ENCODE peak calls at places on chromosomes 5 and 9, in eight cellular contexts. M is cardiac muscle cell, A is lower lobe of right lung, L is H9, U is heart right ventricle, S is mammary epithelial cell, W is IMR-90, R is A549. F is an unnamed sample. For H3K4me1, the result is how much of the 10 kb centered on the place peaks cover.

GRCh38 chr9:131862261-131862660 is 122.4 kb upstream of the RAPGEF1 start:
- DNase-seq in M (no peak), A (no peak), L (no peak), U (no peak), S (no peak), W (no peak), R (no peak), F (no peak)

GRCh38 chr5:152811985-152812384 is 406.9 kb upstream of the NMUR2 start:
- DNase-seq in M (no peak), A (no peak), L (peak), U (no peak), S (peak), W (no peak), R (no peak), F (peak)

GRCh38 chr9:108041551-108041950 is 552.0 kb upstream of the KLF4 start:
- DNase-seq in M (peak), A (no peak), L (no peak), U (no peak), S (peak), W (peak), R (peak), F (no peak)

GRCh38 chr9:127884427-127884911 is 7.0 kb upstream of the AK1 start:
- DNase-seq in M (no peak), A (peak), L (no peak), U (no peak), S (no peak), W (no peak), R (no peak), F (peak)

GRCh38 chr5:90161399-90161798 is 248.2 kb downstream of the CETN3 start:
- DNase-seq in M (peak), A (peak), L (peak), U (peak), S (no peak), W (no peak), R (no peak), F (peak)

GRCh38 chr5:91311697-91312501 is 71.2 kb downstream of the ARRDC3 start:
- DNase-seq in M (peak), A (peak), L (no peak), U (peak), S (peak), W (peak), R (peak), F (no peak)

GRCh38 chr5:123807177-123807900 is 295.4 kb downstream of the CSNK1G3 start:
- DNase-seq in M (no peak), A (no peak), L (no peak), U (no peak), S (no peak), W (no peak), R (no peak), F (no peak)

GRCh38 chr5:145750194-145750593 is 84.9 kb downstream of the PRELID2 start:
- DNase-seq in M (peak), A (no peak), L (no peak), U (no peak), S (no peak), W (no peak), R (no peak), F (no peak)

GRCh38 chr9:127035948-127036347 is 86.5 kb downstream of the ANGPTL2 start:
- DNase-seq in M (peak), A (no peak), L (no peak), U (peak), S (no peak), W (no peak), R (no peak), F (peak)

GRCh38 chr5:98308960-98309359 is 464.5 kb upstream of the RGMB start:
- DNase-seq in M (peak), A (no peak), L (no peak), U (no peak), S (peak), W (peak), R (no peak), F (no peak)

GRCh38 chr5:173451031-173451430 is 122.8 kb upstream of the STC2 start:
- DNase-seq in M (peak), A (no peak), L (peak), U (no peak), S (no peak), W (peak), R (peak), F (peak)

GRCh38 chr5:178326054-178326715 is 93.6 kb upstream of the PHYKPL start:
- DNase-seq in M (peak), A (peak), L (no peak), U (peak), S (no peak), W (no peak), R (no peak), F (no peak)

GRCh38 chr5:7927466-7928375 is 58.8 kb downstream of the MTRR start:
- DNase-seq in M (peak), A (no peak), L (peak), U (peak), S (peak), W (peak), R (peak), F (peak)

GRCh38 chr5:35345222-35345621 is 114.9 kb upstream of the PRLR start:
- DNase-seq in M (peak), A (no peak), L (no peak), U (no peak), S (no peak), W (no peak), R (no peak), F (no peak)
- TF ChIP-seq CTCF in M (peak), A (no peak), L (peak), U (no peak), S (no peak), W (no peak), R (no peak), F (peak)

DNA sequence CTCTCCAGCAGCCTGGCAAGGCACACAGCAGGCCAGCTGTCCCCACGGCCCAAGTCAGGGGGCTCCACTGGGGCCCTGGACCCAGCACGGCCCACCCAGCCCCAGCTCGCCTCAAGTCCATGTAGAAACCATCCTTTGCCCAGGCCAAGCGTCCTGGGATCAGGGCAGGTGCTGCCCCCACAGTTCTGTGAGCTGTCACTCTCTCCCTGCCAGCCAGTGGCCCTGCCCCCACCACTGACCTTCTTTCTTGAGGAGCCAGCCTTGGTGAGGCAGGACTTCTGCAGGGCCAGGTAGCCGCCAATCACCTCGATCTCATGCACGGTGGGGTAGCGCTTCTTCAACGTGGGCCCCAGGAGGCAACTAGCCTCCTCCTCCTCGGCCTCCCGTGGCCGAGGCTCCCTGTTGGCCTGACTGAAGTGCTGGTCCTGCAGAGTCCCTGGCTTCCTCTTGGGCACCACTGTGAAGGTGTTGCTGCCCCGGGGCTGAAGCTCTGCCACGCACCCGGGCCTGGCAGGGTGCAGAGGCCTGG is 1.7 kb downstream of the TPRN start:
- DNase-seq in M (no peak), A (no peak), L (no peak), U (no peak), S (no peak), W (no peak), R (no peak), F (no peak)
- H3K27ac ChIP-seq in M (no peak), A (peak), L (no peak), U (no peak), S (no peak), W (no peak), R (no peak), F (no peak)

DNA sequence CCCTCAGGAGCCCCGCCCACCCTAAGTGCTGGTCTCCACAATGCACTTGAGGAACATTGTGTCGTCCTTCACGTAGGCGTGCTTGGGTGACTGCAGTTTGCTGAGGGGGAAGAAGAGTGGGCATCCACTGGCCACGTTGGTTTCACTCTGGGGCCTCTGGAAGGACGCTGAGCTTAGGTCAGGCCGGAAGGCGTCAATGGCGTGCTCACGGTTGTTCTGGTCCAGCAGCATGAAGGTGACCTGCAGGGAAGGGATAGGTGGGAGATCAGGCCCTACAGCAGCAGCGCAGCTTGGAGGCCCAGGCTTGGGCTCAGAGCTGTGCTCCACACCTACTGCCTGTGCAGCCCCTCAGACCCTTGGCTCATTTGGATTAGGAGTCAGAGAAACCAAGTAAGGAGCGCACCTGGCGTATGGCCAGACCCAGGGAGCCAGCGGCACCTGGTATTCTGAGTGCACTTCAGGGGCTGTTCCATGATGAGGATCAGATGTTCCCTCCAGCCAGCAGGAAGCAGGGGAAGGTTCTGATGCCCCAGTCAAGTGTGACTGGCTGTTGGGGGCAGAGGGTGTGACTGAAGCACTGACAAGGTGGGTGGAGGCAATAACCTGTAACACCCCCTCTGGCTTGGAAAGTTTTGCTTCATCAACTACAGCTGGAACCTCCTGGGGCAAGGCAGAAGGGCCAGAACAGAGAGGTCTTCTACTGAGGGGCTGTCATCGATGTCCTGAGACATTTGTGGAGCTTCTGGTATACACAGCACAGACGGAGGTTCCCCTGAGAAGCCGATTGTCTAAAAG is 21.4 kb downstream of the TRAF1 start:
- DNase-seq in M (no peak), A (no peak), L (no peak), U (no peak), S (no peak), W (no peak), R (no peak), F (no peak)
- H3K4me1 ChIP-seq in M (under half), A (under half), L (under half), U (under half), S (under half), W (under half), R (under half), F (under half)

DNA sequence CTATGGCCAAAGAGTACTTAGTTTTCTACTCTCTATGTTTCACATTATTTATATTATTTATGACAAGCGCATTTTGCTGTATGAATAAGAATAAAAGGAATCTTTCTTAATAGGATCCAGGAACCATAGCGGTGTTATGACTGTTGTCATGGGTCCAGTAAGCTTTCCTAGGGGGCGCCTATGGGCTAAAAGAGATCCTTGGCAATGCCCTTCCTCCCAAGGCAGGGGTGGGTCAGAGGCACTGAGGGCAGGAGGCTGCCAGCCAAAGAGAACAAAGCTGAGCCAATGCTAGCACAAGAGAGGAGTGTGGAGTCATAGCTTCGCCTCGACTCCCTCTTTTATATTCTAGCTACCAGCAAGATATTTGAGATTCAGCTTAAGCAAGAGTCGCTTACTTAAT is 98.4 kb upstream of the GNAQ start:
- DNase-seq in M (peak), A (peak), L (peak), U (no peak), S (peak), W (no peak), R (peak), F (peak)
- TF ChIP-seq CTCF in M (peak), A (no peak), L (peak), U (no peak), S (peak), W (no peak), R (peak), F (peak)

GRCh38 chr9:89756891-89757537 is 152.2 kb downstream of the GADD45G start:
- DNase-seq in M (peak), A (no peak), L (no peak), U (peak), S (no peak), W (no peak), R (no peak), F (no peak)
- H3K27ac ChIP-seq in M (no peak), A (no peak), L (no peak), U (no peak), S (no peak), W (no peak), R (no peak), F (no peak)

GRCh38 chr9:91190062-91190461 is 171.7 kb downstream of the AUH start:
- DNase-seq in M (no peak), A (no peak), L (no peak), U (no peak), S (no peak), W (no peak), R (no peak), F (no peak)
- H3K4me1 ChIP-seq in M (under half), A (under half), L (under half), U (under half), S (under half), W (under half), R (under half), F (under half)

GRCh38 chr9:88816141-88816540 is 175.1 kb upstream of the S1PR3 start:
- DNase-seq in M (peak), A (no peak), L (no peak), U (no peak), S (no peak), W (peak), R (no peak), F (no peak)
- TF ChIP-seq CTCF in M (no peak), A (no peak), L (no peak), U (no peak), S (no peak), W (no peak), R (no peak), F (no peak)

GRCh38 chr9:34154052-34154451 is 24.8 kb upstream of the UBAP1 start:
- DNase-seq in M (no peak), A (no peak), L (no peak), U (no peak), S (no peak), W (no peak), R (no peak), F (no peak)
- H3K27ac ChIP-seq in M (no peak), A (no peak), L (no peak), U (no peak), S (no peak), W (no peak), R (no peak), F (no peak)

GRCh38 chr9:130687615-130688014 is 6.0 kb upstream of the EXOSC2 start:
- DNase-seq in M (no peak), A (no peak), L (no peak), U (no peak), S (no peak), W (no peak), R (no peak), F (no peak)

GRCh38 chr9:130692365-130692764 is 1.2 kb upstream of the EXOSC2 start:
- DNase-seq in M (no peak), A (no peak), L (peak), U (no peak), S (no peak), W (no peak), R (no peak), F (peak)

GRCh38 chr9:130689572-130689936 is 4.0 kb upstream of the EXOSC2 start:
- DNase-seq in M (no peak), A (no peak), L (no peak), U (no peak), S (no peak), W (no peak), R (no peak), F (no peak)

GRCh38 chr9:130688070-130688469 is 5.5 kb upstream of the EXOSC2 start:
- DNase-seq in M (no peak), A (no peak), L (no peak), U (no peak), S (no peak), W (no peak), R (no peak), F (no peak)

GRCh38 chr9:130689937-130690700 is 3.5 kb upstream of the EXOSC2 start:
- DNase-seq in M (peak), A (no peak), L (peak), U (peak), S (peak), W (peak), R (peak), F (peak)
- H3K4me1 ChIP-seq in M (under half), A (under half), L (under half), U (under half), S (under half), W (under half), R (under half), F (under half)

F was measured in endodermal cell.